ENCODE peak calls at places on chromosomes 4 and X, in nine cellular contexts. One of them, this sample, is unnamed.

GRCh38 chrX:40663880-40664630 is 16.7 kb upstream of the CXorf38 start:
- DNase-seq in GM04504: no peak
- DNase-seq in NCI-H1930: no peak
- DNase-seq in H7: peak; percentile 66
- DNase-seq in amniotic stem cell: no peak
- DNase-seq in activated CD8-positive, alpha-beta T cell treated with anti-CD3 and anti-CD28 coated beads for 36 hours: no peak
- DNase-seq in epithelial cell of esophagus: peak; percentile 1
- DNase-seq in activated gamma-delta T cell treated with anti-CD3 and anti-CD28 coated beads, Interleukin-2, amount 50 U/mL, for 16 hours: no peak
- DNase-seq in central memory CD4-positive, alpha-beta T cell: no peak
- DNase-seq in this sample: no peak

GRCh38 chrX:23341452-23341851 is 6.8 kb downstream of the PTCHD1 start:
- DNase-seq in GM04504: no peak
- DNase-seq in NCI-H1930: no peak
- DNase-seq in H7: peak; percentile 24
- DNase-seq in amniotic stem cell: no peak
- DNase-seq in activated CD8-positive, alpha-beta T cell treated with anti-CD3 and anti-CD28 coated beads for 36 hours: no peak
- DNase-seq in epithelial cell of esophagus: no peak
- DNase-seq in activated gamma-delta T cell treated with anti-CD3 and anti-CD28 coated beads, Interleukin-2, amount 50 U/mL, for 16 hours: no peak
- DNase-seq in central memory CD4-positive, alpha-beta T cell: no peak
- DNase-seq in this sample: no peak

GRCh38 chrX:482192-482701 is 95.5 kb upstream of the PPP2R3B start:
- DNase-seq in GM04504: no peak
- DNase-seq in NCI-H1930: no peak
- DNase-seq in H7: no peak
- DNase-seq in amniotic stem cell: no peak
- DNase-seq in activated CD8-positive, alpha-beta T cell treated with anti-CD3 and anti-CD28 coated beads for 36 hours: peak; percentile 6
- DNase-seq in epithelial cell of esophagus: no peak
- DNase-seq in activated gamma-delta T cell treated with anti-CD3 and anti-CD28 coated beads, Interleukin-2, amount 50 U/mL, for 16 hours: no peak
- DNase-seq in central memory CD4-positive, alpha-beta T cell: no peak
- DNase-seq in this sample: no peak

GRCh38 chr4:145954924-145955339 is 16.3 kb upstream of the ZNF827 start:
- DNase-seq in GM04504: no peak
- DNase-seq in NCI-H1930: no peak
- DNase-seq in H7: no peak
- DNase-seq in amniotic stem cell: no peak
- DNase-seq in activated CD8-positive, alpha-beta T cell treated with anti-CD3 and anti-CD28 coated beads for 36 hours: no peak
- DNase-seq in epithelial cell of esophagus: peak; percentile 99
- DNase-seq in activated gamma-delta T cell treated with anti-CD3 and anti-CD28 coated beads, Interleukin-2, amount 50 U/mL, for 16 hours: no peak
- DNase-seq in central memory CD4-positive, alpha-beta T cell: no peak
- DNase-seq in this sample: peak; percentile 99

GRCh38 chrX:57453901-57454300 is 137.9 kb upstream of the ZXDB start:
- DNase-seq in GM04504: peak; percentile 3
- DNase-seq in NCI-H1930: no peak
- DNase-seq in H7: peak; percentile 4
- DNase-seq in amniotic stem cell: no peak
- DNase-seq in activated CD8-positive, alpha-beta T cell treated with anti-CD3 and anti-CD28 coated beads for 36 hours: peak; percentile 15
- DNase-seq in epithelial cell of esophagus: peak; percentile 53
- DNase-seq in activated gamma-delta T cell treated with anti-CD3 and anti-CD28 coated beads, Interleukin-2, amount 50 U/mL, for 16 hours: no peak
- DNase-seq in central memory CD4-positive, alpha-beta T cell: peak; percentile 15
- DNase-seq in this sample: peak; percentile 13

GRCh38 chr4:186624951-186625350 is 69.6 kb upstream of the MTNR1A start:
- DNase-seq in GM04504: peak; percentile 65
- DNase-seq in NCI-H1930: no peak
- DNase-seq in H7: no peak
- DNase-seq in amniotic stem cell: peak; percentile 34
- DNase-seq in activated CD8-positive, alpha-beta T cell treated with anti-CD3 and anti-CD28 coated beads for 36 hours: no peak
- DNase-seq in epithelial cell of esophagus: no peak
- DNase-seq in activated gamma-delta T cell treated with anti-CD3 and anti-CD28 coated beads, Interleukin-2, amount 50 U/mL, for 16 hours: no peak
- DNase-seq in central memory CD4-positive, alpha-beta T cell: no peak
- DNase-seq in this sample: no peak

GRCh38 chrX:69535661-69536060 is 31.5 kb downstream of the NALF2 start:
- DNase-seq in GM04504: no peak
- DNase-seq in NCI-H1930: no peak
- DNase-seq in H7: no peak
- DNase-seq in amniotic stem cell: no peak
- DNase-seq in activated CD8-positive, alpha-beta T cell treated with anti-CD3 and anti-CD28 coated beads for 36 hours: no peak
- DNase-seq in epithelial cell of esophagus: no peak
- DNase-seq in activated gamma-delta T cell treated with anti-CD3 and anti-CD28 coated beads, Interleukin-2, amount 50 U/mL, for 16 hours: no peak
- DNase-seq in central memory CD4-positive, alpha-beta T cell: no peak
- DNase-seq in this sample: no peak

GRCh38 chr4:3262208-3263052 is 13.5 kb downstream of the MSANTD1 start:
- DNase-seq in GM04504: no peak
- DNase-seq in NCI-H1930: no peak
- DNase-seq in H7: no peak
- DNase-seq in amniotic stem cell: no peak
- DNase-seq in activated CD8-positive, alpha-beta T cell treated with anti-CD3 and anti-CD28 coated beads for 36 hours: no peak
- DNase-seq in epithelial cell of esophagus: no peak
- DNase-seq in activated gamma-delta T cell treated with anti-CD3 and anti-CD28 coated beads, Interleukin-2, amount 50 U/mL, for 16 hours: no peak
- DNase-seq in central memory CD4-positive, alpha-beta T cell: no peak
- DNase-seq in this sample: no peak

GRCh38 chr4:48812866-48813265 is 18.0 kb upstream of the OCIAD1 start:
- DNase-seq in GM04504: no peak
- DNase-seq in NCI-H1930: no peak
- DNase-seq in H7: no peak
- DNase-seq in amniotic stem cell: no peak
- DNase-seq in activated CD8-positive, alpha-beta T cell treated with anti-CD3 and anti-CD28 coated beads for 36 hours: no peak
- DNase-seq in epithelial cell of esophagus: no peak
- DNase-seq in activated gamma-delta T cell treated with anti-CD3 and anti-CD28 coated beads, Interleukin-2, amount 50 U/mL, for 16 hours: no peak
- DNase-seq in central memory CD4-positive, alpha-beta T cell: no peak
- DNase-seq in this sample: no peak

GRCh38 chr4:94207469-94208224 is at the start of gene SMARCAD1:
- DNase-seq in GM04504: peak; percentile 89
- DNase-seq in NCI-H1930: peak; percentile 93
- DNase-seq in H7: peak; percentile 77
- DNase-seq in amniotic stem cell: peak; percentile 89
- DNase-seq in activated CD8-positive, alpha-beta T cell treated with anti-CD3 and anti-CD28 coated beads for 36 hours: peak; percentile 96
- DNase-seq in epithelial cell of esophagus: peak; percentile 96
- DNase-seq in activated gamma-delta T cell treated with anti-CD3 and anti-CD28 coated beads, Interleukin-2, amount 50 U/mL, for 16 hours: peak; percentile 77
- DNase-seq in central memory CD4-positive, alpha-beta T cell: peak; percentile 89
- DNase-seq in this sample: peak; percentile 91

GRCh38 chrX:3815896-3816664 is 102.6 kb upstream of the PRKX start:
- DNase-seq in GM04504: peak; percentile 4
- DNase-seq in NCI-H1930: peak; percentile 31
- DNase-seq in H7: peak; percentile 76
- DNase-seq in amniotic stem cell: no peak
- DNase-seq in activated CD8-positive, alpha-beta T cell treated with anti-CD3 and anti-CD28 coated beads for 36 hours: peak; percentile 54
- DNase-seq in epithelial cell of esophagus: peak; percentile 14
- DNase-seq in activated gamma-delta T cell treated with anti-CD3 and anti-CD28 coated beads, Interleukin-2, amount 50 U/mL, for 16 hours: peak; percentile 7
- DNase-seq in central memory CD4-positive, alpha-beta T cell: peak; percentile 28
- DNase-seq in this sample: peak; percentile 23

GRCh38 chrX:4638036-4638435 is 924.6 kb upstream of the PRKX start:
- DNase-seq in GM04504: no peak
- DNase-seq in NCI-H1930: no peak
- DNase-seq in H7: no peak
- DNase-seq in amniotic stem cell: no peak
- DNase-seq in activated CD8-positive, alpha-beta T cell treated with anti-CD3 and anti-CD28 coated beads for 36 hours: no peak
- DNase-seq in epithelial cell of esophagus: no peak
- DNase-seq in activated gamma-delta T cell treated with anti-CD3 and anti-CD28 coated beads, Interleukin-2, amount 50 U/mL, for 16 hours: no peak
- DNase-seq in central memory CD4-positive, alpha-beta T cell: no peak
- DNase-seq in this sample: no peak

GRCh38 chr4:53016099-53016498 is 154.0 kb downstream of the RASL11B start:
- DNase-seq in GM04504: no peak
- DNase-seq in NCI-H1930: no peak
- DNase-seq in H7: no peak
- DNase-seq in amniotic stem cell: no peak
- DNase-seq in activated CD8-positive, alpha-beta T cell treated with anti-CD3 and anti-CD28 coated beads for 36 hours: no peak
- DNase-seq in epithelial cell of esophagus: no peak
- DNase-seq in activated gamma-delta T cell treated with anti-CD3 and anti-CD28 coated beads, Interleukin-2, amount 50 U/mL, for 16 hours: no peak
- DNase-seq in central memory CD4-positive, alpha-beta T cell: no peak
- DNase-seq in this sample: no peak

GRCh38 chr4:80138556-80139538 is 58.5 kb upstream of the PRDM8 start:
- DNase-seq in GM04504: peak; percentile 50
- DNase-seq in NCI-H1930: no peak
- DNase-seq in H7: no peak
- DNase-seq in amniotic stem cell: no peak
- DNase-seq in activated CD8-positive, alpha-beta T cell treated with anti-CD3 and anti-CD28 coated beads for 36 hours: peak; percentile 79
- DNase-seq in epithelial cell of esophagus: peak; percentile 70
- DNase-seq in activated gamma-delta T cell treated with anti-CD3 and anti-CD28 coated beads, Interleukin-2, amount 50 U/mL, for 16 hours: no peak
- DNase-seq in central memory CD4-positive, alpha-beta T cell: peak; percentile 62
- DNase-seq in this sample: peak; percentile 79

GRCh38 chrX:134737721-134738369 is 79.6 kb upstream of the PLAC1 start:
- DNase-seq in GM04504: no peak
- DNase-seq in NCI-H1930: no peak
- DNase-seq in H7: no peak
- DNase-seq in amniotic stem cell: no peak
- DNase-seq in activated CD8-positive, alpha-beta T cell treated with anti-CD3 and anti-CD28 coated beads for 36 hours: no peak
- DNase-seq in epithelial cell of esophagus: no peak
- DNase-seq in activated gamma-delta T cell treated with anti-CD3 and anti-CD28 coated beads, Interleukin-2, amount 50 U/mL, for 16 hours: no peak
- DNase-seq in central memory CD4-positive, alpha-beta T cell: no peak
- DNase-seq in this sample: no peak

GRCh38 chr4:77073106-77073858 is 2.5 kb downstream of the CCNI start:
- DNase-seq in GM04504: no peak
- DNase-seq in NCI-H1930: no peak
- DNase-seq in H7: no peak
- DNase-seq in amniotic stem cell: no peak
- DNase-seq in activated CD8-positive, alpha-beta T cell treated with anti-CD3 and anti-CD28 coated beads for 36 hours: no peak
- DNase-seq in epithelial cell of esophagus: peak; percentile 51
- DNase-seq in activated gamma-delta T cell treated with anti-CD3 and anti-CD28 coated beads, Interleukin-2, amount 50 U/mL, for 16 hours: no peak
- DNase-seq in central memory CD4-positive, alpha-beta T cell: no peak
- DNase-seq in this sample: peak; percentile 41

GRCh38 chrX:47556045-47556623 is 4.9 kb upstream of the ARAF start:
- DNase-seq in GM04504: peak; percentile 83
- DNase-seq in NCI-H1930: peak; percentile 83
- DNase-seq in H7: peak; percentile 84
- DNase-seq in amniotic stem cell: peak; percentile 70
- DNase-seq in activated CD8-positive, alpha-beta T cell treated with anti-CD3 and anti-CD28 coated beads for 36 hours: peak; percentile 91
- DNase-seq in epithelial cell of esophagus: peak; percentile 93
- DNase-seq in activated gamma-delta T cell treated with anti-CD3 and anti-CD28 coated beads, Interleukin-2, amount 50 U/mL, for 16 hours: peak; percentile 75
- DNase-seq in central memory CD4-positive, alpha-beta T cell: peak; percentile 83
- DNase-seq in this sample: peak; percentile 84

GRCh38 chr4:53076335-53076958 is 214.3 kb downstream of the RASL11B start:
- DNase-seq in GM04504: no peak
- DNase-seq in NCI-H1930: no peak
- DNase-seq in H7: no peak
- DNase-seq in amniotic stem cell: no peak
- DNase-seq in activated CD8-positive, alpha-beta T cell treated with anti-CD3 and anti-CD28 coated beads for 36 hours: no peak
- DNase-seq in epithelial cell of esophagus: no peak
- DNase-seq in activated gamma-delta T cell treated with anti-CD3 and anti-CD28 coated beads, Interleukin-2, amount 50 U/mL, for 16 hours: no peak
- DNase-seq in central memory CD4-positive, alpha-beta T cell: no peak
- DNase-seq in this sample: no peak

GRCh38 chrX:97629597-97629985 is 745.9 kb downstream of the RPA4 start:
- DNase-seq in GM04504: no peak
- DNase-seq in NCI-H1930: no peak
- DNase-seq in H7: no peak
- DNase-seq in amniotic stem cell: no peak
- DNase-seq in activated CD8-positive, alpha-beta T cell treated with anti-CD3 and anti-CD28 coated beads for 36 hours: no peak
- DNase-seq in epithelial cell of esophagus: no peak
- DNase-seq in activated gamma-delta T cell treated with anti-CD3 and anti-CD28 coated beads, Interleukin-2, amount 50 U/mL, for 16 hours: no peak
- DNase-seq in central memory CD4-positive, alpha-beta T cell: no peak
- DNase-seq in this sample: no peak

GRCh38 chrX:63922221-63922620 is 137.2 kb upstream of the ARHGEF9 start:
- DNase-seq in GM04504: no peak
- DNase-seq in NCI-H1930: no peak
- DNase-seq in H7: no peak
- DNase-seq in amniotic stem cell: peak; percentile 0
- DNase-seq in activated CD8-positive, alpha-beta T cell treated with anti-CD3 and anti-CD28 coated beads for 36 hours: no peak
- DNase-seq in epithelial cell of esophagus: peak; percentile 28
- DNase-seq in activated gamma-delta T cell treated with anti-CD3 and anti-CD28 coated beads, Interleukin-2, amount 50 U/mL, for 16 hours: no peak
- DNase-seq in central memory CD4-positive, alpha-beta T cell: no peak
- DNase-seq in this sample: peak; percentile 9

GRCh38 chr4:69617083-69617694 is 22.3 kb downstream of the UGT2A2 start:
- DNase-seq in GM04504: no peak
- DNase-seq in NCI-H1930: peak; percentile 6
- DNase-seq in H7: peak; percentile 21
- DNase-seq in amniotic stem cell: no peak
- DNase-seq in activated CD8-positive, alpha-beta T cell treated with anti-CD3 and anti-CD28 coated beads for 36 hours: no peak
- DNase-seq in epithelial cell of esophagus: peak; percentile 63
- DNase-seq in activated gamma-delta T cell treated with anti-CD3 and anti-CD28 coated beads, Interleukin-2, amount 50 U/mL, for 16 hours: no peak
- DNase-seq in central memory CD4-positive, alpha-beta T cell: no peak
- DNase-seq in this sample: peak; percentile 27

GRCh38 chr4:140131663-140132229 is 22.2 kb downstream of the MAML3 start:
- DNase-seq in GM04504: no peak
- DNase-seq in NCI-H1930: no peak
- DNase-seq in H7: no peak
- DNase-seq in amniotic stem cell: no peak
- DNase-seq in activated CD8-positive, alpha-beta T cell treated with anti-CD3 and anti-CD28 coated beads for 36 hours: peak; percentile 48
- DNase-seq in epithelial cell of esophagus: no peak
- DNase-seq in activated gamma-delta T cell treated with anti-CD3 and anti-CD28 coated beads, Interleukin-2, amount 50 U/mL, for 16 hours: no peak
- DNase-seq in central memory CD4-positive, alpha-beta T cell: no peak
- DNase-seq in this sample: no peak

GRCh38 chrX:129493643-129494042 is 29.6 kb downstream of the SMARCA1 start:
- DNase-seq in GM04504: peak; percentile 38
- DNase-seq in NCI-H1930: no peak
- DNase-seq in H7: no peak
- DNase-seq in amniotic stem cell: no peak
- DNase-seq in activated CD8-positive, alpha-beta T cell treated with anti-CD3 and anti-CD28 coated beads for 36 hours: no peak
- DNase-seq in epithelial cell of esophagus: peak; percentile 12
- DNase-seq in activated gamma-delta T cell treated with anti-CD3 and anti-CD28 coated beads, Interleukin-2, amount 50 U/mL, for 16 hours: no peak
- DNase-seq in central memory CD4-positive, alpha-beta T cell: no peak
- DNase-seq in this sample: peak; percentile 45

GRCh38 chrX:130402211-130402684 is 461 bp downstream of the RBMX2 start:
- DNase-seq in GM04504: no peak
- DNase-seq in NCI-H1930: no peak
- DNase-seq in H7: no peak
- DNase-seq in amniotic stem cell: no peak
- DNase-seq in activated CD8-positive, alpha-beta T cell treated with anti-CD3 and anti-CD28 coated beads for 36 hours: no peak
- DNase-seq in epithelial cell of esophagus: no peak
- DNase-seq in activated gamma-delta T cell treated with anti-CD3 and anti-CD28 coated beads, Interleukin-2, amount 50 U/mL, for 16 hours: no peak
- DNase-seq in central memory CD4-positive, alpha-beta T cell: peak; percentile 1
- DNase-seq in this sample: no peak

GRCh38 chrX:49079489-49080428 is at the start of gene WDR45:
- DNase-seq in GM04504: peak; percentile 51
- DNase-seq in NCI-H1930: peak; percentile 15
- DNase-seq in H7: peak; percentile 95
- DNase-seq in amniotic stem cell: peak; percentile 12
- DNase-seq in activated CD8-positive, alpha-beta T cell treated with anti-CD3 and anti-CD28 coated beads for 36 hours: peak; percentile 82
- DNase-seq in epithelial cell of esophagus: peak; percentile 65
- DNase-seq in activated gamma-delta T cell treated with anti-CD3 and anti-CD28 coated beads, Interleukin-2, amount 50 U/mL, for 16 hours: peak; percentile 62
- DNase-seq in central memory CD4-positive, alpha-beta T cell: peak; percentile 69
- DNase-seq in this sample: peak; percentile 58

GRCh38 chr4:32672369-32672768 is 1952.2 kb downstream of the PCDH7 start:
- DNase-seq in GM04504: no peak
- DNase-seq in NCI-H1930: no peak
- DNase-seq in H7: no peak
- DNase-seq in amniotic stem cell: no peak
- DNase-seq in activated CD8-positive, alpha-beta T cell treated with anti-CD3 and anti-CD28 coated beads for 36 hours: no peak
- DNase-seq in epithelial cell of esophagus: no peak
- DNase-seq in activated gamma-delta T cell treated with anti-CD3 and anti-CD28 coated beads, Interleukin-2, amount 50 U/mL, for 16 hours: no peak
- DNase-seq in central memory CD4-positive, alpha-beta T cell: no peak
- DNase-seq in this sample: no peak

GRCh38 chrX:70970482-70970999 is 39.6 kb upstream of the SLC7A3 start:
- DNase-seq in GM04504: no peak
- DNase-seq in NCI-H1930: no peak
- DNase-seq in H7: no peak
- DNase-seq in amniotic stem cell: no peak
- DNase-seq in activated CD8-positive, alpha-beta T cell treated with anti-CD3 and anti-CD28 coated beads for 36 hours: no peak
- DNase-seq in epithelial cell of esophagus: peak; percentile 6
- DNase-seq in activated gamma-delta T cell treated with anti-CD3 and anti-CD28 coated beads, Interleukin-2, amount 50 U/mL, for 16 hours: no peak
- DNase-seq in central memory CD4-positive, alpha-beta T cell: peak; percentile 7
- DNase-seq in this sample: peak; percentile 7

GRCh38 chr4:52982246-52982950 is 120.3 kb downstream of the RASL11B start:
- DNase-seq in GM04504: no peak
- DNase-seq in NCI-H1930: peak; percentile 32
- DNase-seq in H7: peak; percentile 59
- DNase-seq in amniotic stem cell: peak; percentile 13
- DNase-seq in activated CD8-positive, alpha-beta T cell treated with anti-CD3 and anti-CD28 coated beads for 36 hours: no peak
- DNase-seq in epithelial cell of esophagus: peak; percentile 68
- DNase-seq in activated gamma-delta T cell treated with anti-CD3 and anti-CD28 coated beads, Interleukin-2, amount 50 U/mL, for 16 hours: no peak
- DNase-seq in central memory CD4-positive, alpha-beta T cell: no peak
- DNase-seq in this sample: peak; percentile 36

GRCh38 chr4:77990456-77990855 is 66.7 kb upstream of the FRAS1 start:
- DNase-seq in GM04504: no peak
- DNase-seq in NCI-H1930: no peak
- DNase-seq in H7: no peak
- DNase-seq in amniotic stem cell: no peak
- DNase-seq in activated CD8-positive, alpha-beta T cell treated with anti-CD3 and anti-CD28 coated beads for 36 hours: no peak
- DNase-seq in epithelial cell of esophagus: peak; percentile 40
- DNase-seq in activated gamma-delta T cell treated with anti-CD3 and anti-CD28 coated beads, Interleukin-2, amount 50 U/mL, for 16 hours: no peak
- DNase-seq in central memory CD4-positive, alpha-beta T cell: no peak
- DNase-seq in this sample: no peak

GRCh38 chr4:166622425-166622977 is 611.8 kb downstream of the SPOCK3 start:
- DNase-seq in GM04504: no peak
- DNase-seq in NCI-H1930: no peak
- DNase-seq in H7: no peak
- DNase-seq in amniotic stem cell: no peak
- DNase-seq in activated CD8-positive, alpha-beta T cell treated with anti-CD3 and anti-CD28 coated beads for 36 hours: no peak
- DNase-seq in epithelial cell of esophagus: peak; percentile 32
- DNase-seq in activated gamma-delta T cell treated with anti-CD3 and anti-CD28 coated beads, Interleukin-2, amount 50 U/mL, for 16 hours: no peak
- DNase-seq in central memory CD4-positive, alpha-beta T cell: no peak
- DNase-seq in this sample: no peak

GRCh38 chr4:10117424-10118354 is 1.1 kb upstream of the WDR1 start:
- DNase-seq in GM04504: no peak
- DNase-seq in NCI-H1930: no peak
- DNase-seq in H7: peak; percentile 35
- DNase-seq in amniotic stem cell: no peak
- DNase-seq in activated CD8-positive, alpha-beta T cell treated with anti-CD3 and anti-CD28 coated beads for 36 hours: peak; percentile 76
- DNase-seq in epithelial cell of esophagus: no peak
- DNase-seq in activated gamma-delta T cell treated with anti-CD3 and anti-CD28 coated beads, Interleukin-2, amount 50 U/mL, for 16 hours: no peak
- DNase-seq in central memory CD4-positive, alpha-beta T cell: peak; percentile 32
- DNase-seq in this sample: no peak

This sample was measured in mammary epithelial cell.